ENCODE peak calls at places on chromosomes 4 and X, in ten cellular contexts. E is epithelial cell of proximal tubule, O is GM12878, U is A549, Y is BJ, X is type B pancreatic cell, N is stomach, Z is LNCaP clone FGC, W is lung, Q is heart right ventricle. B is an unnamed sample.

GRCh38 chr4:85774000-85774399 is 299.1 kb downstream of the ARHGAP24 start:
- DNase-seq in E (no peak), O (no peak), U (no peak), Y (no peak), X (no peak), N (no peak), Z (no peak), W (no peak), Q (no peak), B (no peak)

GRCh38 chr4:54423066-54423465 is 194.0 kb downstream of the PDGFRA start:
- DNase-seq in E (no peak), O (no peak), U (no peak), Y (peak), X (no peak), N (no peak), Z (no peak), W (no peak), Q (no peak), B (no peak)

GRCh38 chr4:118968006-118968405 is 79.4 kb downstream of the SYNPO2 start:
- DNase-seq in E (peak), O (peak), U (no peak), Y (peak), X (no peak), N (peak), Z (no peak), W (peak), Q (peak), B (no peak)

GRCh38 chrX:102651968-102652744 is 873 bp downstream of the GPRASP1 start:
- DNase-seq in E (no peak), O (no peak), U (peak), Y (no peak), X (no peak), N (no peak), Z (no peak), W (no peak), Q (peak), B (peak)

GRCh38 chr4:159248383-159249178 is 145.7 kb downstream of the RAPGEF2 start:
- DNase-seq in E (no peak), O (no peak), U (peak), Y (peak), X (no peak), N (no peak), Z (peak), W (no peak), Q (no peak), B (no peak)

GRCh38 chrX:13081385-13082285 is 37.2 kb upstream of the FAM9C start:
- DNase-seq in E (no peak), O (peak), U (no peak), Y (no peak), X (no peak), N (no peak), Z (no peak), W (no peak), Q (no peak), B (no peak)

GRCh38 chrX:121103381-121103780 is 56.0 kb downstream of the GLUD2 start:
- DNase-seq in E (no peak), O (no peak), U (no peak), Y (no peak), X (no peak), N (no peak), Z (no peak), W (no peak), Q (no peak), B (no peak)

GRCh38 chr4:139312552-139313332 is 10.5 kb upstream of the NDUFC1 start:
- DNase-seq in E (no peak), O (no peak), U (no peak), Y (no peak), X (no peak), N (no peak), Z (no peak), W (no peak), Q (no peak), B (no peak)

GRCh38 chr4:122827899-122828601 is 1.4 kb downstream of the FGF2 start:
- DNase-seq in E (peak), O (peak), U (peak), Y (no peak), X (no peak), N (no peak), Z (no peak), W (no peak), Q (no peak), B (no peak)

GRCh38 chr4:151887151-151887815 is 126.5 kb upstream of the GATB start:
- DNase-seq in E (no peak), O (peak), U (no peak), Y (no peak), X (no peak), N (no peak), Z (no peak), W (no peak), Q (no peak), B (no peak)

GRCh38 chr4:41977709-41978108 is 3.8 kb upstream of the DCAF4L1 start:
- DNase-seq in E (no peak), O (no peak), U (no peak), Y (no peak), X (no peak), N (no peak), Z (no peak), W (no peak), Q (no peak), B (no peak)

GRCh38 chr4:138367942-138368341 is 125.8 kb upstream of the SLC7A11 start:
- DNase-seq in E (no peak), O (no peak), U (no peak), Y (no peak), X (no peak), N (no peak), Z (peak), W (no peak), Q (no peak), B (no peak)

GRCh38 chr4:151153585-151153984 is 54.2 kb downstream of the RPS3A start:
- DNase-seq in E (no peak), O (no peak), U (no peak), Y (no peak), X (no peak), N (no peak), Z (peak), W (no peak), Q (no peak), B (no peak)

GRCh38 chr4:139454111-139454600 is at the start of gene RAB33B:
- DNase-seq in E (peak), O (no peak), U (no peak), Y (no peak), X (no peak), N (no peak), Z (no peak), W (no peak), Q (no peak), B (no peak)

GRCh38 chrX:110966839-110967238 is 129.2 kb upstream of the PAK3 start:
- DNase-seq in E (no peak), O (no peak), U (no peak), Y (no peak), X (no peak), N (no peak), Z (no peak), W (no peak), Q (no peak), B (no peak)

GRCh38 chr4:111650553-111651183 is 494.6 kb upstream of the FAM241A start:
- DNase-seq in E (no peak), O (no peak), U (no peak), Y (no peak), X (no peak), N (no peak), Z (no peak), W (no peak), Q (no peak), B (no peak)

GRCh38 chr4:83248486-83248885 is 36.1 kb downstream of the COQ2 start:
- DNase-seq in E (no peak), O (no peak), U (no peak), Y (no peak), X (no peak), N (no peak), Z (no peak), W (no peak), Q (no peak), B (no peak)

GRCh38 chrX:33252306-33252825 is 41.0 kb upstream of the DMD start:
- DNase-seq in E (no peak), O (no peak), U (no peak), Y (no peak), X (no peak), N (no peak), Z (no peak), W (no peak), Q (no peak), B (no peak)

GRCh38 chrX:9151772-9152307 is 117.9 kb upstream of the FAM9B start:
- DNase-seq in E (no peak), O (no peak), U (no peak), Y (no peak), X (no peak), N (no peak), Z (no peak), W (no peak), Q (no peak), B (no peak)

GRCh38 chr4:15659768-15660394 is 4.7 kb upstream of the FBXL5 start:
- DNase-seq in E (no peak), O (no peak), U (no peak), Y (no peak), X (no peak), N (no peak), Z (no peak), W (peak), Q (no peak), B (no peak)

GRCh38 chr4:67723949-67724348 is 23.0 kb upstream of the UBA6 start:
- DNase-seq in E (no peak), O (no peak), U (no peak), Y (no peak), X (no peak), N (no peak), Z (no peak), W (no peak), Q (no peak), B (peak)

GRCh38 chr4:119666653-119667091 is 38.1 kb upstream of the PDE5A start:
- DNase-seq in E (no peak), O (no peak), U (no peak), Y (no peak), X (no peak), N (no peak), Z (no peak), W (no peak), Q (no peak), B (no peak)

GRCh38 chrX:119605739-119606507 is at the start of gene NKRF:
- DNase-seq in E (no peak), O (peak), U (peak), Y (no peak), X (peak), N (peak), Z (peak), W (peak), Q (peak), B (peak)

GRCh38 chr4:78612398-78613005 is 60.9 kb downstream of the ANXA3 start:
- DNase-seq in E (no peak), O (no peak), U (peak), Y (no peak), X (no peak), N (no peak), Z (peak), W (no peak), Q (peak), B (no peak)

GRCh38 chr4:10243856-10244255 is 127.3 kb upstream of the WDR1 start:
- DNase-seq in E (no peak), O (no peak), U (no peak), Y (no peak), X (no peak), N (no peak), Z (no peak), W (peak), Q (no peak), B (no peak)

GRCh38 chrX:152445926-152446325 is 5.2 kb downstream of the GABRA3 start:
- DNase-seq in E (no peak), O (no peak), U (no peak), Y (no peak), X (no peak), N (no peak), Z (no peak), W (no peak), Q (no peak), B (no peak)

GRCh38 chr4:73499996-73500765 is 18.6 kb downstream of the AFM start:
- DNase-seq in E (no peak), O (no peak), U (no peak), Y (no peak), X (no peak), N (no peak), Z (peak), W (no peak), Q (no peak), B (no peak)

GRCh38 chr4:4574792-4575191 is 32.9 kb upstream of the STX18 start:
- DNase-seq in E (peak), O (no peak), U (peak), Y (peak), X (no peak), N (no peak), Z (no peak), W (peak), Q (peak), B (no peak)

GRCh38 chr4:101355767-101356702 is 8.7 kb upstream of the PPP3CA start:
- DNase-seq in E (peak), O (no peak), U (peak), Y (no peak), X (no peak), N (no peak), Z (no peak), W (no peak), Q (no peak), B (no peak)

GRCh38 chr4:70706516-70706915 is 15.2 kb upstream of the RUFY3 start:
- DNase-seq in E (no peak), O (no peak), U (no peak), Y (no peak), X (no peak), N (no peak), Z (no peak), W (no peak), Q (no peak), B (no peak)

GRCh38 chr4:70703695-70704332 is 15.5 kb downstream of the UTP3 start:
- DNase-seq in E (peak), O (no peak), U (no peak), Y (no peak), X (no peak), N (no peak), Z (peak), W (no peak), Q (no peak), B (no peak)

GRCh38 chr4:70705856-70706461 is 15.8 kb upstream of the RUFY3 start:
- DNase-seq in E (no peak), O (no peak), U (no peak), Y (peak), X (no peak), N (no peak), Z (peak), W (no peak), Q (no peak), B (no peak)

GRCh38 chr4:70704333-70705145 is 16.2 kb downstream of the UTP3 start:
- DNase-seq in E (no peak), O (no peak), U (peak), Y (no peak), X (peak), N (peak), Z (peak), W (peak), Q (peak), B (peak)

DNA sequence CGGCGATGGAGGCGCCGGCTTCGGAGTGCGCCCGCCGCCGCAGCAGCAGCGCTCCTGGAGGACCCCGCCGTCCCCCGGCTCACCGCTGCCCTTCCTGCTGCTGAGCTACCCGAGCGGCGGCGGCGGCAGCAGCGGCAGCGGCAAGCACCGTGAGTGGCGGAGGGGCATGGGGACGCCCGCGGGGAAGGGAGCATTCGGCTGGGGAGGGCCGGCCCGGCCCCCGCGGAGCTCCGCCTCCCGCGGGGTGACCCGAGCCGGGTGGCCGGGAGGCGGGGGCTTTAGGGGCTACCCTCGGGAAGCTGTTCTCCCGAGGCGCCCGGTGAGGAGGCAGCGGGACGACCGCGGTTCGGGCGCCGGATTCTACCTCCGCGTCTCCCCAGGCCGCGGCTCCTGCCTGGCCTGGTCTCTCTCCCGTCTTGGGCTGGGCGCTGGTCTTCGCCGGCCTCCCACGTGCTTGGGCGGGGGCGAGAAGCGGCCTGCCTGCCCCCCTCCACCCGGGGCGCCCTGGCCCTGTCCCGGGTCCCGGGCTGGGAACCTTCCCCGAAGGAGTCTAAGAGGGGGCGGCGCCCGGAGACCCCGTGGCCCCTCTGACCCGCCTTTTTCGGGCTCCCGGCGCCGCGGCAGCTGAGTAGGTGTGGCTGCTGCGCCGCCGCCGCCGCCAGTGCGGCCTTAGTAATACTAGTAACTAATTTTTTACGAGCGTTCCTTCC is 16.5 kb upstream of the RUFY3 start:
- DNase-seq in E (no peak), O (no peak), U (peak), Y (no peak), X (peak), N (peak), Z (peak), W (peak), Q (peak), B (peak)
- TF ChIP-seq CTCF in E (no peak), O (no peak), U (no peak), Y (no peak), X (no peak), N (no peak), Z (no peak), W (no peak), Q (no peak), B (no peak)

DNA sequence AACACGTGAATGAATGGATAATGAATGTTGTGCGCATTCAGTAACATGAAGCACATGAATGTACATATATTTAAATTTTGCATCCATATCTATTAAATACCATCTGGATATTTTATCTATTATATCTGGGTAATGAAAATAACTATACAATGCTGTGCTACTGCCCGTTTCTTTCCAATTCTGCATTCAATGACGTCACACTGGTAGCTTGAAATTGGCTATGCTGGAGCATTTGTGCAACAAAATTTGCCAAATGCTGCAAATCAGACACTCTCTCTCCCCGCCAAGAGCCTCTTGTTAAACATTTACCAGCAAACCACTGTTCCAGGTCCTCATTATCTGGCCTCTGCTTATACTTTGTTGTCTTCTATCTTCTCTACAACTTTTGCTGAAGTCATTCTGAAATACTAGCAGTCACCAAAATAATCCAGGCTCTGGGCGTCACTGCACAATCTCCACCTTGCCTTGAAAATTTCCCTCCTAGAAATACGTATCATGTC is 938.4 kb upstream of the FTHL17 start:
- DNase-seq in E (no peak), O (no peak), U (no peak), Y (no peak), X (no peak), N (no peak), Z (no peak), W (no peak), Q (no peak), B (no peak)
- TF ChIP-seq CTCF in E (no peak), O (no peak), U (no peak), Y (no peak), X (no peak), N (no peak), Z (no peak), W (no peak), Q (no peak), B (no peak)

GRCh38 chr4:105495667-105496066 is 21.8 kb upstream of the PPA2 start:
- DNase-seq in E (no peak), O (no peak), U (no peak), Y (no peak), X (no peak), N (no peak), Z (no peak), W (no peak), Q (no peak), B (no peak)

GRCh38 chr4:105496899-105497298 is 23.0 kb upstream of the PPA2 start:
- DNase-seq in E (no peak), O (no peak), U (no peak), Y (no peak), X (no peak), N (no peak), Z (no peak), W (no peak), Q (no peak), B (no peak)
- TF ChIP-seq CTCF in E (peak), O (peak), U (no peak), Y (no peak), X (peak), N (no peak), Z (peak), W (no peak), Q (no peak), B (no peak)

GRCh38 chrX:130801901-130802300 is 101.1 kb downstream of the ENOX2 start:
- DNase-seq in E (no peak), O (no peak), U (no peak), Y (no peak), X (no peak), N (no peak), Z (no peak), W (no peak), Q (no peak), B (no peak)
- TF ChIP-seq CTCF in E (peak), O (no peak), U (no peak), Y (no peak), X (no peak), N (no peak), Z (no peak), W (no peak), Q (no peak), B (no peak)

GRCh38 chr4:60656171-60656570 is 544.0 kb upstream of the ADGRL3 start:
- DNase-seq in E (no peak), O (no peak), U (no peak), Y (no peak), X (no peak), N (no peak), Z (no peak), W (no peak), Q (no peak), B (no peak)
- TF ChIP-seq CTCF in E (no peak), O (no peak), U (no peak), Y (peak), X (peak), N (no peak), Z (peak), W (no peak), Q (no peak), B (peak)

DNA sequence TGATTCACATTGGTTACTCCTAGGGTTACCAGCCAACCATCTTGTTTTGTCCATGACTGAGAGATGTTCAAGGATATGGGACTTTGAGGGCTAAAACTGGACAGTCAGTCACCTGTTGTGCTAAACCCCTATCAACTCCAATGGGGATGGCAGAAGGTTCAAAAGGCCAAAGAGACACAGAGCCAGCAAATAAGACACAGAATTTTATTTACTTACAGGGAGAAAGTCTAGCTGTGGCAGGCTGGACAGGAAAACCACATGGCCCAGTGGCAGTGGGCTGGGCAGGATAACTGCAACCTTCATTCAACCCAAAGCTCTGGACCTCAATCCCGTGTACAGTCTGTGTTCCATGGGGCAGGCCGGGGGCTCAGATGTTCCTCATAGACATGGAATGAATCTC is 326.7 kb upstream of the RPS6KA3 start:
- DNase-seq in E (no peak), O (no peak), U (no peak), Y (no peak), X (no peak), N (no peak), Z (no peak), W (no peak), Q (no peak), B (no peak)
- TF ChIP-seq CTCF in E (no peak), O (no peak), U (no peak), Y (no peak), X (no peak), N (no peak), Z (no peak), W (no peak), Q (no peak), B (no peak)

GRCh38 chr4:133154725-133155124 is 5.6 kb downstream of the PCDH10 start:
- DNase-seq in E (no peak), O (no peak), U (peak), Y (no peak), X (peak), N (no peak), Z (no peak), W (no peak), Q (no peak), B (peak)
- TF ChIP-seq CTCF in E (peak), O (peak), U (peak), Y (peak), X (peak), N (no peak), Z (peak), W (no peak), Q (peak), B (peak)

GRCh38 chr4:154642361-154642760 is 29.9 kb upstream of the FGG start:
- DNase-seq in E (no peak), O (no peak), U (no peak), Y (no peak), X (no peak), N (no peak), Z (no peak), W (no peak), Q (no peak), B (no peak)

GRCh38 chr4:154640999-154641398 is 28.5 kb upstream of the FGG start:
- DNase-seq in E (no peak), O (no peak), U (no peak), Y (no peak), X (no peak), N (no peak), Z (no peak), W (no peak), Q (no peak), B (no peak)

DNA sequence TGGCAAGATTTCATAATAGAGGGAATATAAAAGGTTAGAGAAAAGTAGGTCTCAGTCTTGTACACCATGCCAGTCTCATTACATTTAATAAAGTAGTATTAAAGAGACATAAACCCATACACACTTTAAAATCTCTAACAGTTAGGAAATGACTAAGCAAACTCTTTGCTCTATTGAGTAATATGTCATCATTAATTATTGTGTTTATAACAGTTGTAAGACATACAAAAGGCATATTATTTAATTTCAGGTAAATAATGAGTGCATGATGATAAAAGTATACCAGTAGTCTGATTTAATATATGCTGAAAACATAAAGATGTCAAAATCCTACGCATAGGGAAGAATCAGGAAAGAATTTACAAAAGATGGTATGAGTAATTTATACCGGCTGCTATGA is 31.0 kb upstream of the FGG start:
- DNase-seq in E (no peak), O (no peak), U (no peak), Y (no peak), X (no peak), N (no peak), Z (no peak), W (no peak), Q (no peak), B (no peak)
- TF ChIP-seq CTCF in E (no peak), O (no peak), U (no peak), Y (no peak), X (no peak), N (no peak), Z (no peak), W (no peak), Q (no peak), B (no peak)

B was measured in glutamatergic neuron.